ENCODE peak calls at places on chromosomes 7 and 10, in ten cellular contexts. One of them, this sample, is unnamed.

GRCh38 chr10:89299031-89299430 is 2.8 kb upstream of the IFIT2 start:
- DNase-seq in NCI-H774: no peak
- DNase-seq in cardiac muscle cell: no peak
- DNase-seq in RWPE1: no peak
- DNase-seq in HepG2: no peak
- DNase-seq in foreskin fibroblast: no peak
- DNase-seq in stimulated activated CD4-positive, alpha-beta T cell treated with anti-CD3 and anti-CD28 coated beads, Interleukin-12 subunit alpha, Interleukin-12 subunit beta, amount 100 ng/mL, for 4 hours: no peak
- DNase-seq in CD4-positive, alpha-beta T cell: no peak
- DNase-seq in activated T-cell treated with anti-CD3 and anti-CD28 coated beads for 4 hours: no peak
- DNase-seq in substantia nigra: no peak
- DNase-seq in this sample: no peak

GRCh38 chr7:128236924-128237586 is 4.0 kb upstream of the LEP start:
- DNase-seq in NCI-H774: peak; percentile 7
- DNase-seq in cardiac muscle cell: no peak
- DNase-seq in RWPE1: peak; percentile 73
- DNase-seq in HepG2: peak; percentile 56
- DNase-seq in foreskin fibroblast: peak; percentile 87
- DNase-seq in stimulated activated CD4-positive, alpha-beta T cell treated with anti-CD3 and anti-CD28 coated beads, Interleukin-12 subunit alpha, Interleukin-12 subunit beta, amount 100 ng/mL, for 4 hours: no peak
- DNase-seq in CD4-positive, alpha-beta T cell: no peak
- DNase-seq in activated T-cell treated with anti-CD3 and anti-CD28 coated beads for 4 hours: no peak
- DNase-seq in substantia nigra: no peak
- DNase-seq in this sample: peak; percentile 44

GRCh38 chr10:129626801-129627434 is 159.9 kb downstream of the MGMT start:
- DNase-seq in NCI-H774: no peak
- DNase-seq in cardiac muscle cell: no peak
- DNase-seq in RWPE1: no peak
- DNase-seq in HepG2: no peak
- DNase-seq in foreskin fibroblast: no peak
- DNase-seq in stimulated activated CD4-positive, alpha-beta T cell treated with anti-CD3 and anti-CD28 coated beads, Interleukin-12 subunit alpha, Interleukin-12 subunit beta, amount 100 ng/mL, for 4 hours: no peak
- DNase-seq in CD4-positive, alpha-beta T cell: no peak
- DNase-seq in activated T-cell treated with anti-CD3 and anti-CD28 coated beads for 4 hours: no peak
- DNase-seq in substantia nigra: no peak
- DNase-seq in this sample: no peak

GRCh38 chr10:132637477-132638129 is 100.0 kb downstream of the INPP5A start:
- DNase-seq in NCI-H774: no peak
- DNase-seq in cardiac muscle cell: peak; percentile 74
- DNase-seq in RWPE1: peak; percentile 86
- DNase-seq in HepG2: peak; percentile 59
- DNase-seq in foreskin fibroblast: peak; percentile 80
- DNase-seq in stimulated activated CD4-positive, alpha-beta T cell treated with anti-CD3 and anti-CD28 coated beads, Interleukin-12 subunit alpha, Interleukin-12 subunit beta, amount 100 ng/mL, for 4 hours: no peak
- DNase-seq in CD4-positive, alpha-beta T cell: no peak
- DNase-seq in activated T-cell treated with anti-CD3 and anti-CD28 coated beads for 4 hours: no peak
- DNase-seq in substantia nigra: no peak
- DNase-seq in this sample: peak; percentile 22

GRCh38 chr10:47326927-47327330 is 4.7 kb downstream of the GDF2 start:
- DNase-seq in NCI-H774: no peak
- DNase-seq in cardiac muscle cell: peak; percentile 57
- DNase-seq in RWPE1: no peak
- DNase-seq in HepG2: no peak
- DNase-seq in foreskin fibroblast: no peak
- DNase-seq in stimulated activated CD4-positive, alpha-beta T cell treated with anti-CD3 and anti-CD28 coated beads, Interleukin-12 subunit alpha, Interleukin-12 subunit beta, amount 100 ng/mL, for 4 hours: no peak
- DNase-seq in CD4-positive, alpha-beta T cell: no peak
- DNase-seq in activated T-cell treated with anti-CD3 and anti-CD28 coated beads for 4 hours: no peak
- DNase-seq in substantia nigra: no peak
- DNase-seq in this sample: no peak

GRCh38 chr10:78436706-78437406 is 403.2 kb downstream of the RPS24 start:
- DNase-seq in NCI-H774: no peak
- DNase-seq in cardiac muscle cell: no peak
- DNase-seq in RWPE1: no peak
- DNase-seq in HepG2: no peak
- DNase-seq in foreskin fibroblast: no peak
- DNase-seq in stimulated activated CD4-positive, alpha-beta T cell treated with anti-CD3 and anti-CD28 coated beads, Interleukin-12 subunit alpha, Interleukin-12 subunit beta, amount 100 ng/mL, for 4 hours: no peak
- DNase-seq in CD4-positive, alpha-beta T cell: no peak
- DNase-seq in activated T-cell treated with anti-CD3 and anti-CD28 coated beads for 4 hours: no peak
- DNase-seq in substantia nigra: no peak
- DNase-seq in this sample: no peak

GRCh38 chr10:76149182-76149581 is 717.8 kb downstream of the LRMDA start:
- DNase-seq in NCI-H774: no peak
- DNase-seq in cardiac muscle cell: no peak
- DNase-seq in RWPE1: no peak
- DNase-seq in HepG2: no peak
- DNase-seq in foreskin fibroblast: peak; percentile 17
- DNase-seq in stimulated activated CD4-positive, alpha-beta T cell treated with anti-CD3 and anti-CD28 coated beads, Interleukin-12 subunit alpha, Interleukin-12 subunit beta, amount 100 ng/mL, for 4 hours: no peak
- DNase-seq in CD4-positive, alpha-beta T cell: no peak
- DNase-seq in activated T-cell treated with anti-CD3 and anti-CD28 coated beads for 4 hours: no peak
- DNase-seq in substantia nigra: no peak
- DNase-seq in this sample: no peak

GRCh38 chr10:43707755-43708154 is 59.1 kb upstream of the ZNF32 start:
- DNase-seq in NCI-H774: no peak
- DNase-seq in cardiac muscle cell: no peak
- DNase-seq in RWPE1: no peak
- DNase-seq in HepG2: no peak
- DNase-seq in foreskin fibroblast: no peak
- DNase-seq in stimulated activated CD4-positive, alpha-beta T cell treated with anti-CD3 and anti-CD28 coated beads, Interleukin-12 subunit alpha, Interleukin-12 subunit beta, amount 100 ng/mL, for 4 hours: no peak
- DNase-seq in CD4-positive, alpha-beta T cell: no peak
- DNase-seq in activated T-cell treated with anti-CD3 and anti-CD28 coated beads for 4 hours: no peak
- DNase-seq in substantia nigra: no peak
- DNase-seq in this sample: no peak

GRCh38 chr10:6473430-6473829 is 106.6 kb downstream of the PRKCQ start:
- DNase-seq in NCI-H774: no peak
- DNase-seq in cardiac muscle cell: no peak
- DNase-seq in RWPE1: no peak
- DNase-seq in HepG2: no peak
- DNase-seq in foreskin fibroblast: no peak
- DNase-seq in stimulated activated CD4-positive, alpha-beta T cell treated with anti-CD3 and anti-CD28 coated beads, Interleukin-12 subunit alpha, Interleukin-12 subunit beta, amount 100 ng/mL, for 4 hours: no peak
- DNase-seq in CD4-positive, alpha-beta T cell: peak; percentile 33
- DNase-seq in activated T-cell treated with anti-CD3 and anti-CD28 coated beads for 4 hours: peak; percentile 26
- DNase-seq in substantia nigra: no peak
- DNase-seq in this sample: no peak

GRCh38 chr10:129765664-129766550 is 198.2 kb downstream of the EBF3 start:
- DNase-seq in NCI-H774: no peak
- DNase-seq in cardiac muscle cell: no peak
- DNase-seq in RWPE1: no peak
- DNase-seq in HepG2: no peak
- DNase-seq in foreskin fibroblast: no peak
- DNase-seq in stimulated activated CD4-positive, alpha-beta T cell treated with anti-CD3 and anti-CD28 coated beads, Interleukin-12 subunit alpha, Interleukin-12 subunit beta, amount 100 ng/mL, for 4 hours: no peak
- DNase-seq in CD4-positive, alpha-beta T cell: no peak
- DNase-seq in activated T-cell treated with anti-CD3 and anti-CD28 coated beads for 4 hours: no peak
- DNase-seq in substantia nigra: no peak
- DNase-seq in this sample: no peak

GRCh38 chr10:63633677-63634487 is 112.7 kb downstream of the REEP3 start:
- DNase-seq in NCI-H774: no peak
- DNase-seq in cardiac muscle cell: peak; percentile 48
- DNase-seq in RWPE1: peak; percentile 23
- DNase-seq in HepG2: peak; percentile 42
- DNase-seq in foreskin fibroblast: peak; percentile 72
- DNase-seq in stimulated activated CD4-positive, alpha-beta T cell treated with anti-CD3 and anti-CD28 coated beads, Interleukin-12 subunit alpha, Interleukin-12 subunit beta, amount 100 ng/mL, for 4 hours: no peak
- DNase-seq in CD4-positive, alpha-beta T cell: no peak
- DNase-seq in activated T-cell treated with anti-CD3 and anti-CD28 coated beads for 4 hours: no peak
- DNase-seq in substantia nigra: peak; percentile 5
- DNase-seq in this sample: peak; percentile 43

GRCh38 chr7:87164433-87164832 is 12.2 kb downstream of the DMTF1 start:
- DNase-seq in NCI-H774: no peak
- DNase-seq in cardiac muscle cell: no peak
- DNase-seq in RWPE1: no peak
- DNase-seq in HepG2: no peak
- DNase-seq in foreskin fibroblast: no peak
- DNase-seq in stimulated activated CD4-positive, alpha-beta T cell treated with anti-CD3 and anti-CD28 coated beads, Interleukin-12 subunit alpha, Interleukin-12 subunit beta, amount 100 ng/mL, for 4 hours: no peak
- DNase-seq in CD4-positive, alpha-beta T cell: no peak
- DNase-seq in activated T-cell treated with anti-CD3 and anti-CD28 coated beads for 4 hours: no peak
- DNase-seq in substantia nigra: no peak
- DNase-seq in this sample: no peak

GRCh38 chr10:55820478-55820877 is 540.6 kb downstream of the ZWINT start:
- DNase-seq in NCI-H774: no peak
- DNase-seq in cardiac muscle cell: no peak
- DNase-seq in RWPE1: no peak
- DNase-seq in HepG2: no peak
- DNase-seq in foreskin fibroblast: no peak
- DNase-seq in stimulated activated CD4-positive, alpha-beta T cell treated with anti-CD3 and anti-CD28 coated beads, Interleukin-12 subunit alpha, Interleukin-12 subunit beta, amount 100 ng/mL, for 4 hours: no peak
- DNase-seq in CD4-positive, alpha-beta T cell: no peak
- DNase-seq in activated T-cell treated with anti-CD3 and anti-CD28 coated beads for 4 hours: no peak
- DNase-seq in substantia nigra: no peak
- DNase-seq in this sample: no peak

GRCh38 chr7:151247016-151247580 is 1.4 kb downstream of the SMARCD3 start:
- DNase-seq in NCI-H774: no peak
- DNase-seq in cardiac muscle cell: peak; percentile 26
- DNase-seq in RWPE1: no peak
- DNase-seq in HepG2: no peak
- DNase-seq in foreskin fibroblast: peak; percentile 44
- DNase-seq in stimulated activated CD4-positive, alpha-beta T cell treated with anti-CD3 and anti-CD28 coated beads, Interleukin-12 subunit alpha, Interleukin-12 subunit beta, amount 100 ng/mL, for 4 hours: no peak
- DNase-seq in CD4-positive, alpha-beta T cell: no peak
- DNase-seq in activated T-cell treated with anti-CD3 and anti-CD28 coated beads for 4 hours: no peak
- DNase-seq in substantia nigra: no peak
- DNase-seq in this sample: no peak

GRCh38 chr10:2543974-2544373 is 523.4 kb upstream of the PFKP start:
- DNase-seq in NCI-H774: no peak
- DNase-seq in cardiac muscle cell: no peak
- DNase-seq in RWPE1: no peak
- DNase-seq in HepG2: no peak
- DNase-seq in foreskin fibroblast: no peak
- DNase-seq in stimulated activated CD4-positive, alpha-beta T cell treated with anti-CD3 and anti-CD28 coated beads, Interleukin-12 subunit alpha, Interleukin-12 subunit beta, amount 100 ng/mL, for 4 hours: no peak
- DNase-seq in CD4-positive, alpha-beta T cell: no peak
- DNase-seq in activated T-cell treated with anti-CD3 and anti-CD28 coated beads for 4 hours: no peak
- DNase-seq in substantia nigra: no peak
- DNase-seq in this sample: no peak

GRCh38 chr10:9635691-9636090 is 1382.0 kb upstream of the CELF2 start:
- DNase-seq in NCI-H774: no peak
- DNase-seq in cardiac muscle cell: no peak
- DNase-seq in RWPE1: no peak
- DNase-seq in HepG2: no peak
- DNase-seq in foreskin fibroblast: peak; percentile 75
- DNase-seq in stimulated activated CD4-positive, alpha-beta T cell treated with anti-CD3 and anti-CD28 coated beads, Interleukin-12 subunit alpha, Interleukin-12 subunit beta, amount 100 ng/mL, for 4 hours: no peak
- DNase-seq in CD4-positive, alpha-beta T cell: no peak
- DNase-seq in activated T-cell treated with anti-CD3 and anti-CD28 coated beads for 4 hours: no peak
- DNase-seq in substantia nigra: no peak
- DNase-seq in this sample: no peak

GRCh38 chr10:1149793-1150637 is 93.8 kb downstream of the WDR37 start:
- DNase-seq in NCI-H774: no peak
- DNase-seq in cardiac muscle cell: peak; percentile 71
- DNase-seq in RWPE1: no peak
- DNase-seq in HepG2: no peak
- DNase-seq in foreskin fibroblast: no peak
- DNase-seq in stimulated activated CD4-positive, alpha-beta T cell treated with anti-CD3 and anti-CD28 coated beads, Interleukin-12 subunit alpha, Interleukin-12 subunit beta, amount 100 ng/mL, for 4 hours: no peak
- DNase-seq in CD4-positive, alpha-beta T cell: no peak
- DNase-seq in activated T-cell treated with anti-CD3 and anti-CD28 coated beads for 4 hours: no peak
- DNase-seq in substantia nigra: no peak
- DNase-seq in this sample: no peak

GRCh38 chr10:123792579-123792978 is 99.0 kb downstream of the CPXM2 start:
- DNase-seq in NCI-H774: no peak
- DNase-seq in cardiac muscle cell: no peak
- DNase-seq in RWPE1: no peak
- DNase-seq in HepG2: no peak
- DNase-seq in foreskin fibroblast: no peak
- DNase-seq in stimulated activated CD4-positive, alpha-beta T cell treated with anti-CD3 and anti-CD28 coated beads, Interleukin-12 subunit alpha, Interleukin-12 subunit beta, amount 100 ng/mL, for 4 hours: no peak
- DNase-seq in CD4-positive, alpha-beta T cell: no peak
- DNase-seq in activated T-cell treated with anti-CD3 and anti-CD28 coated beads for 4 hours: no peak
- DNase-seq in substantia nigra: no peak
- DNase-seq in this sample: no peak

GRCh38 chr10:15898046-15898445 is 37.7 kb upstream of the MINDY3 start:
- DNase-seq in NCI-H774: no peak
- DNase-seq in cardiac muscle cell: no peak
- DNase-seq in RWPE1: no peak
- DNase-seq in HepG2: no peak
- DNase-seq in foreskin fibroblast: peak; percentile 22
- DNase-seq in stimulated activated CD4-positive, alpha-beta T cell treated with anti-CD3 and anti-CD28 coated beads, Interleukin-12 subunit alpha, Interleukin-12 subunit beta, amount 100 ng/mL, for 4 hours: no peak
- DNase-seq in CD4-positive, alpha-beta T cell: no peak
- DNase-seq in activated T-cell treated with anti-CD3 and anti-CD28 coated beads for 4 hours: no peak
- DNase-seq in substantia nigra: no peak
- DNase-seq in this sample: no peak

GRCh38 chr7:657565-658119 is 68.9 kb upstream of the DNAAF5 start:
- DNase-seq in NCI-H774: no peak
- DNase-seq in cardiac muscle cell: peak; percentile 69
- DNase-seq in RWPE1: no peak
- DNase-seq in HepG2: no peak
- DNase-seq in foreskin fibroblast: peak; percentile 65
- DNase-seq in stimulated activated CD4-positive, alpha-beta T cell treated with anti-CD3 and anti-CD28 coated beads, Interleukin-12 subunit alpha, Interleukin-12 subunit beta, amount 100 ng/mL, for 4 hours: no peak
- DNase-seq in CD4-positive, alpha-beta T cell: no peak
- DNase-seq in activated T-cell treated with anti-CD3 and anti-CD28 coated beads for 4 hours: no peak
- DNase-seq in substantia nigra: no peak
- DNase-seq in this sample: no peak

GRCh38 chr10:12902135-12902572 is 99.4 kb downstream of the CCDC3 start:
- DNase-seq in NCI-H774: peak; percentile 7
- DNase-seq in cardiac muscle cell: peak; percentile 86
- DNase-seq in RWPE1: peak; percentile 75
- DNase-seq in HepG2: peak; percentile 50
- DNase-seq in foreskin fibroblast: peak; percentile 66
- DNase-seq in stimulated activated CD4-positive, alpha-beta T cell treated with anti-CD3 and anti-CD28 coated beads, Interleukin-12 subunit alpha, Interleukin-12 subunit beta, amount 100 ng/mL, for 4 hours: peak; percentile 22
- DNase-seq in CD4-positive, alpha-beta T cell: peak; percentile 24
- DNase-seq in activated T-cell treated with anti-CD3 and anti-CD28 coated beads for 4 hours: peak; percentile 17
- DNase-seq in substantia nigra: peak; percentile 19
- DNase-seq in this sample: peak; percentile 66

GRCh38 chr7:131540491-131541162 is 15.8 kb downstream of the PODXL start:
- DNase-seq in NCI-H774: no peak
- DNase-seq in cardiac muscle cell: no peak
- DNase-seq in RWPE1: no peak
- DNase-seq in HepG2: peak; percentile 22
- DNase-seq in foreskin fibroblast: no peak
- DNase-seq in stimulated activated CD4-positive, alpha-beta T cell treated with anti-CD3 and anti-CD28 coated beads, Interleukin-12 subunit alpha, Interleukin-12 subunit beta, amount 100 ng/mL, for 4 hours: no peak
- DNase-seq in CD4-positive, alpha-beta T cell: no peak
- DNase-seq in activated T-cell treated with anti-CD3 and anti-CD28 coated beads for 4 hours: no peak
- DNase-seq in substantia nigra: no peak
- DNase-seq in this sample: no peak

GRCh38 chr7:33040803-33041516 is 21.6 kb downstream of the NT5C3A start:
- DNase-seq in NCI-H774: no peak
- DNase-seq in cardiac muscle cell: peak; percentile 20
- DNase-seq in RWPE1: peak; percentile 73
- DNase-seq in HepG2: no peak
- DNase-seq in foreskin fibroblast: peak; percentile 28
- DNase-seq in stimulated activated CD4-positive, alpha-beta T cell treated with anti-CD3 and anti-CD28 coated beads, Interleukin-12 subunit alpha, Interleukin-12 subunit beta, amount 100 ng/mL, for 4 hours: peak; percentile 23
- DNase-seq in CD4-positive, alpha-beta T cell: peak; percentile 54
- DNase-seq in activated T-cell treated with anti-CD3 and anti-CD28 coated beads for 4 hours: peak; percentile 56
- DNase-seq in substantia nigra: no peak
- DNase-seq in this sample: peak; percentile 77

GRCh38 chr7:44402401-44403096 is 77.2 kb upstream of the CAMK2B start:
- DNase-seq in NCI-H774: no peak
- DNase-seq in cardiac muscle cell: no peak
- DNase-seq in RWPE1: no peak
- DNase-seq in HepG2: no peak
- DNase-seq in foreskin fibroblast: no peak
- DNase-seq in stimulated activated CD4-positive, alpha-beta T cell treated with anti-CD3 and anti-CD28 coated beads, Interleukin-12 subunit alpha, Interleukin-12 subunit beta, amount 100 ng/mL, for 4 hours: no peak
- DNase-seq in CD4-positive, alpha-beta T cell: no peak
- DNase-seq in activated T-cell treated with anti-CD3 and anti-CD28 coated beads for 4 hours: no peak
- DNase-seq in substantia nigra: no peak
- DNase-seq in this sample: no peak

GRCh38 chr10:89404082-89404481 is 10.3 kb upstream of the IFIT5 start:
- DNase-seq in NCI-H774: no peak
- DNase-seq in cardiac muscle cell: no peak
- DNase-seq in RWPE1: no peak
- DNase-seq in HepG2: no peak
- DNase-seq in foreskin fibroblast: no peak
- DNase-seq in stimulated activated CD4-positive, alpha-beta T cell treated with anti-CD3 and anti-CD28 coated beads, Interleukin-12 subunit alpha, Interleukin-12 subunit beta, amount 100 ng/mL, for 4 hours: no peak
- DNase-seq in CD4-positive, alpha-beta T cell: no peak
- DNase-seq in activated T-cell treated with anti-CD3 and anti-CD28 coated beads for 4 hours: no peak
- DNase-seq in substantia nigra: no peak
- DNase-seq in this sample: no peak

GRCh38 chr10:132212816-132213215 is 26.1 kb downstream of the DPYSL4 start:
- DNase-seq in NCI-H774: no peak
- DNase-seq in cardiac muscle cell: no peak
- DNase-seq in RWPE1: no peak
- DNase-seq in HepG2: no peak
- DNase-seq in foreskin fibroblast: no peak
- DNase-seq in stimulated activated CD4-positive, alpha-beta T cell treated with anti-CD3 and anti-CD28 coated beads, Interleukin-12 subunit alpha, Interleukin-12 subunit beta, amount 100 ng/mL, for 4 hours: no peak
- DNase-seq in CD4-positive, alpha-beta T cell: no peak
- DNase-seq in activated T-cell treated with anti-CD3 and anti-CD28 coated beads for 4 hours: no peak
- DNase-seq in substantia nigra: no peak
- DNase-seq in this sample: no peak

GRCh38 chr7:95590387-95591248 is 5.7 kb downstream of the PDK4 start:
- DNase-seq in NCI-H774: no peak
- DNase-seq in cardiac muscle cell: no peak
- DNase-seq in RWPE1: no peak
- DNase-seq in HepG2: peak; percentile 72
- DNase-seq in foreskin fibroblast: no peak
- DNase-seq in stimulated activated CD4-positive, alpha-beta T cell treated with anti-CD3 and anti-CD28 coated beads, Interleukin-12 subunit alpha, Interleukin-12 subunit beta, amount 100 ng/mL, for 4 hours: no peak
- DNase-seq in CD4-positive, alpha-beta T cell: no peak
- DNase-seq in activated T-cell treated with anti-CD3 and anti-CD28 coated beads for 4 hours: no peak
- DNase-seq in substantia nigra: no peak
- DNase-seq in this sample: no peak

GRCh38 chr10:76117949-76118348 is 686.5 kb downstream of the LRMDA start:
- DNase-seq in NCI-H774: no peak
- DNase-seq in cardiac muscle cell: no peak
- DNase-seq in RWPE1: peak; percentile 30
- DNase-seq in HepG2: no peak
- DNase-seq in foreskin fibroblast: peak; percentile 90
- DNase-seq in stimulated activated CD4-positive, alpha-beta T cell treated with anti-CD3 and anti-CD28 coated beads, Interleukin-12 subunit alpha, Interleukin-12 subunit beta, amount 100 ng/mL, for 4 hours: no peak
- DNase-seq in CD4-positive, alpha-beta T cell: no peak
- DNase-seq in activated T-cell treated with anti-CD3 and anti-CD28 coated beads for 4 hours: no peak
- DNase-seq in substantia nigra: no peak
- DNase-seq in this sample: no peak

This sample was measured in Calu3.